ENCODE peak calls at places on chromosomes 13 and 19, in six cellular contexts. H is HepG2, Q is K562, B is H1, F is GM12878, K is SK-N-SH. P is an unnamed sample.

GRCh38 chr13:114142640-114143490 is 10.4 kb upstream of the RASA3 start:
- DNase-seq in H (no peak), Q (no peak), F (no peak), K (peak), B (no peak), P (no peak)

GRCh38 chr19:5460748-5461147 is 5.5 kb downstream of the ZNRF4 start:
- DNase-seq in Q (peak), B (no peak), F (no peak), H (no peak), K (no peak), P (no peak)

GRCh38 chr13:85985791-85986190 is 186.6 kb upstream of the SLITRK6 start:
- DNase-seq in F (no peak), K (no peak), B (no peak), Q (no peak), H (no peak), P (no peak)

GRCh38 chr13:103157034-103157433 is 90.8 kb upstream of the SLC10A2 start:
- DNase-seq in B (no peak), H (no peak), Q (no peak), F (no peak), K (no peak), P (no peak)

GRCh38 chr13:72403396-72404010 is 323.9 kb downstream of the MZT1 start:
- DNase-seq in F (no peak), Q (no peak), B (no peak), H (no peak), K (no peak), P (no peak)

GRCh38 chr19:6828698-6829633 is 56.5 kb downstream of the VAV1 start:
- DNase-seq in K (no peak), H (no peak), F (peak), Q (peak), B (no peak), P (peak)

GRCh38 chr19:5436101-5436947 is 18.9 kb upstream of the ZNRF4 start:
- DNase-seq in F (no peak), K (peak), B (peak), H (no peak), Q (peak), P (peak)

GRCh38 chr19:19602136-19602712 is 16.3 kb downstream of the PBX4 start:
- DNase-seq in B (no peak), Q (no peak), H (peak), K (no peak), F (no peak), P (no peak)

GRCh38 chr13:30905932-30906383 is at the start of gene MEDAG:
- DNase-seq in H (no peak), B (no peak), K (no peak), Q (no peak), F (no peak), P (no peak)

GRCh38 chr19:42392165-42392564 is 2.1 kb upstream of the CNFN start:
- DNase-seq in H (no peak), F (no peak), K (no peak), Q (no peak), B (no peak), P (no peak)

GRCh38 chr19:39408392-39409206 is 2.0 kb downstream of the ZFP36 start:
- DNase-seq in B (no peak), H (no peak), Q (peak), F (no peak), K (no peak), P (peak)

GRCh38 chr19:32814046-32814445 is 55.5 kb downstream of the SLC7A9 start:
- DNase-seq in Q (no peak), F (no peak), B (no peak), H (no peak), K (no peak), P (no peak)

GRCh38 chr13:80574113-80574512 is 233.2 kb upstream of the SPRY2 start:
- DNase-seq in K (no peak), B (no peak), Q (no peak), H (no peak), F (no peak), P (no peak)

GRCh38 chr13:80572308-80572676 is 231.4 kb upstream of the SPRY2 start:
- DNase-seq in H (no peak), K (peak), B (no peak), F (no peak), Q (no peak), P (no peak)

GRCh38 chr13:80571346-80572307 is 230.7 kb upstream of the SPRY2 start:
- DNase-seq in B (no peak), F (no peak), Q (no peak), H (no peak), K (peak), P (no peak)

GRCh38 chr13:80577285-80577684 is 236.4 kb upstream of the SPRY2 start:
- DNase-seq in Q (no peak), F (no peak), K (no peak), H (no peak), B (no peak), P (no peak)

GRCh38 chr13:80572867-80573266 is 231.9 kb upstream of the SPRY2 start:
- DNase-seq in H (no peak), F (no peak), Q (no peak), B (no peak), K (no peak), P (no peak)
- TF ChIP-seq CHD2 in H (no peak), F (no peak), Q (no peak), B (no peak), K (no peak), P (no peak)

DNA sequence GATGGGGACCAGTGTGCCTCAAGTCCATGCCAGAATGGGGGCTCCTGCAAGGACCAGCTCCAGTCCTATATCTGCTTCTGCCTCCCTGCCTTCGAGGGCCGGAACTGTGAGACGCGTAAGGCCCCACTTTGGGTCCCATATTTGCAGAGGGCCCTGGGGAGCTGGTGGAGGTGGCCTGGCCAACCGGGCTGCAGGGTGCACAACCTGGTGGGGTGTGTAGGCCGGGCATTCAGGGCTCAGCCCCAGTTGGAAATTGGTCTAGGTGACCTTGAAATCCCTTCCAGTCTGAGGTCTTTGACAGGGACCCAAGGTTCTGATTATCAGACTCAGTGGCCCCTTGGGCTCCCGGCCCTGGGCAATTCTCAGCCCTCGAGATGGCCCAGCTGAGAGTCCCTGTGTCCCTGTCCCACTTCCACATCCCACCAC is 8.3 kb downstream of the F7 start:
- DNase-seq in Q (no peak), B (no peak), H (no peak), F (no peak), K (no peak), P (no peak)
- TF ChIP-seq CHD2 in Q (no peak), B (no peak), H (no peak), F (no peak), K (no peak), P (no peak)

GRCh38 chr19:21308778-21309177 is 20.4 kb downstream of the ZNF708 start:
- DNase-seq in K (no peak), B (no peak), Q (no peak), H (no peak), F (no peak), P (no peak)
- TF ChIP-seq CHD2 in K (no peak), B (no peak), Q (no peak), H (no peak), F (no peak), P (no peak)

GRCh38 chr19:370641-371330 is 26.2 kb upstream of the MIER2 start:
- DNase-seq in H (no peak), B (no peak), F (no peak), K (no peak), Q (no peak), P (no peak)
- TF ChIP-seq CHD2 in H (no peak), B (no peak), F (no peak), K (no peak), Q (no peak), P (no peak)

DNA sequence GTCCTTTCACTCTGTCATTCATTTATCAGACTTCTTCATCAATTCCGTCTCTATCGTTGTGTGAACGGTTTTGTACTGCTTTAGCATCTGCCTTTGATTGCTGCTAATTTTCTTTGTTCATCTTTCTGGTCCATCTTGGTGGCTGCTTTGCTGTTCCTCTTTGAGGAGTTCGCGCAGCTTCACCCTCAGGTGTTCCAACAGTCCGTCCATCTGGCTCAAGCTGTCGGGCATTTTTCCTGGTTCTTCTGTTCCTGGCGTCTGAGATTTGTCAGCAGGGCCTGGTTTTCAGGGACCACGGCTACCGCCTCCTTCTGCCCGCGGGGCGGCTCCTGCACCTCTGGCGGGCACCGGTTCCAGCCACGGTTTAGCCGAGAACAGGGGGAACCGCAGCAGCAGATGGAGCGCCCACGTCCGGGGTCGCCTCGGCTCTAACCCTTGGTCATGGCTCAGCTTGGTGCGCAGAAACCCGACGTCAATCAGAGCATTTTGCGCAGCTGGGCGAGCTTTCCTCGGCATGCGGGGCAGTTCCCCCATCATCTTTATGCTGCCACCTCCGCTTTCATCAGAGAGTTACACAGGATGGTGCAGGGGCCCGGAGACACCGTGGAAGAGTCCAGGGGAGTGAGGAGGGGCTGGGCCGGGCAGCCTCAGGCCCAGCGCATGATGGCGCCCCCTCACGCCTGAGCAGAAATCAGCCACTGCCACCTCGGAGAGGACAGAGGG is 89.5 kb downstream of the ZNF100 start:
- DNase-seq in B (no peak), Q (no peak), F (no peak), H (no peak), K (no peak), P (no peak)
- TF ChIP-seq CHD2 in B (no peak), Q (no peak), F (no peak), H (no peak), K (no peak), P (no peak)

GRCh38 chr13:28486144-28486543 is 8.8 kb downstream of the FLT1 start:
- DNase-seq in B (no peak), H (no peak), K (no peak), F (no peak), Q (no peak), P (no peak)

GRCh38 chr13:28483313-28483931 is 11.5 kb downstream of the FLT1 start:
- DNase-seq in F (no peak), B (no peak), H (no peak), Q (no peak), K (no peak), P (no peak)

GRCh38 chr13:28485097-28485496 is 9.8 kb downstream of the FLT1 start:
- DNase-seq in H (no peak), F (no peak), Q (peak), B (no peak), K (no peak), P (no peak)

GRCh38 chr13:28488376-28489005 is 6.4 kb downstream of the FLT1 start:
- DNase-seq in K (no peak), B (no peak), F (no peak), H (no peak), Q (no peak), P (no peak)

GRCh38 chr13:28485551-28485950 is 9.4 kb downstream of the FLT1 start:
- DNase-seq in B (no peak), F (no peak), Q (no peak), K (no peak), H (no peak), P (no peak)
- TF ChIP-seq CHD2 in B (no peak), F (no peak), Q (no peak), K (no peak), H (no peak), P (no peak)

GRCh38 chr13:76813874-76814273 is 72.3 kb downstream of the KCTD12 start:
- DNase-seq in B (no peak), Q (no peak), H (peak), F (no peak), K (no peak), P (peak)
- TF ChIP-seq CHD2 in B (no peak), Q (no peak), H (no peak), F (no peak), K (no peak), P (no peak)

DNA sequence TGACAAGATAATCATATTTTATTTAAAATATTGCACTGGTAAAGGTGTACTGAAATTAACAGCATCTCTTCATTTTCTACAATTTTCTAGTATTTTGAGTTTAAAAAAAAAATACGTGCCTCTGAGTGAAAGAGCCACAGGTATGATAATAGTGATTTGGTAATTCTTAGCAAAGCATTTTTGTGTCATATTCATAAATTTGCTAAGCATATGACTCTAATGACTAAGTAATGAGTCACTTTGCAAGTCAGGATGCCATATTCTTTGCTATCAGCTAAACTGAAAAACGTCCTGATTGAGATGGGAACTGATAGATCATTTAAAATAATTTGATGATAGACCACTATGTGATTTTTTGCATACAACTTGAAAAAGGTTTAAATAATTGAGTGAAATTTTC is 136.1 kb upstream of the IRS2 start:
- DNase-seq in H (no peak), B (no peak), F (no peak), Q (no peak), K (no peak), P (no peak)
- TF ChIP-seq CHD2 in H (no peak), B (no peak), F (no peak), Q (no peak), K (no peak), P (no peak)